ENCODE peak calls at places on chromosome 15, in eight cellular contexts. One of them, this sample, is unnamed.

GRCh38 chr15:55281517-55282227 is 7.9 kb downstream of the RAB27A start:
- DNase-seq in fibroblast of lung: no peak
- DNase-seq in right atrium auricular region: no peak
- DNase-seq in psoas muscle: no peak
- DNase-seq in foreskin fibroblast: no peak
- DNase-seq in ovary: no peak
- DNase-seq in activated B cell treated with CpG ODN at 0.5 μM for 24 hours: no peak
- DNase-seq in body of pancreas: no peak
- DNase-seq in this sample: no peak

GRCh38 chr15:25375557-25375956 is 63.3 kb downstream of the UBE3A start:
- DNase-seq in fibroblast of lung: peak; percentile 31
- DNase-seq in right atrium auricular region: no peak
- DNase-seq in psoas muscle: no peak
- DNase-seq in foreskin fibroblast: no peak
- DNase-seq in ovary: no peak
- DNase-seq in activated B cell treated with CpG ODN at 0.5 μM for 24 hours: no peak
- DNase-seq in body of pancreas: no peak
- DNase-seq in this sample: no peak

GRCh38 chr15:25734680-25735355 is 128.3 kb downstream of the ATP10A start:
- DNase-seq in fibroblast of lung: no peak
- DNase-seq in right atrium auricular region: no peak
- DNase-seq in psoas muscle: no peak
- DNase-seq in foreskin fibroblast: no peak
- DNase-seq in ovary: no peak
- DNase-seq in activated B cell treated with CpG ODN at 0.5 μM for 24 hours: no peak
- DNase-seq in body of pancreas: no peak
- DNase-seq in this sample: no peak

GRCh38 chr15:28873585-28874139 is 12.1 kb upstream of the APBA2 start:
- DNase-seq in fibroblast of lung: no peak
- DNase-seq in right atrium auricular region: no peak
- DNase-seq in psoas muscle: no peak
- DNase-seq in foreskin fibroblast: no peak
- DNase-seq in ovary: no peak
- DNase-seq in activated B cell treated with CpG ODN at 0.5 μM for 24 hours: no peak
- DNase-seq in body of pancreas: peak; percentile 77
- DNase-seq in this sample: no peak

GRCh38 chr15:99961011-99961441 is 227.8 kb upstream of the LYSMD4 start:
- DNase-seq in fibroblast of lung: no peak
- DNase-seq in right atrium auricular region: peak; percentile 70
- DNase-seq in psoas muscle: no peak
- DNase-seq in foreskin fibroblast: no peak
- DNase-seq in ovary: no peak
- DNase-seq in activated B cell treated with CpG ODN at 0.5 μM for 24 hours: no peak
- DNase-seq in body of pancreas: peak; percentile 41
- DNase-seq in this sample: peak; percentile 7

GRCh38 chr15:65970937-65971740 is 101.8 kb downstream of the RAB11A start:
- DNase-seq in fibroblast of lung: peak; percentile 19
- DNase-seq in right atrium auricular region: no peak
- DNase-seq in psoas muscle: no peak
- DNase-seq in foreskin fibroblast: no peak
- DNase-seq in ovary: no peak
- DNase-seq in activated B cell treated with CpG ODN at 0.5 μM for 24 hours: no peak
- DNase-seq in body of pancreas: no peak
- DNase-seq in this sample: no peak

GRCh38 chr15:78838480-78838879 is 27.2 kb upstream of the ADAMTS7 start:
- DNase-seq in fibroblast of lung: peak; percentile 24
- DNase-seq in right atrium auricular region: no peak
- DNase-seq in psoas muscle: peak; percentile 37
- DNase-seq in foreskin fibroblast: no peak
- DNase-seq in ovary: no peak
- DNase-seq in activated B cell treated with CpG ODN at 0.5 μM for 24 hours: no peak
- DNase-seq in body of pancreas: no peak
- DNase-seq in this sample: no peak

GRCh38 chr15:50905055-50905454 is 3.4 kb upstream of the AP4E1 start:
- DNase-seq in fibroblast of lung: no peak
- DNase-seq in right atrium auricular region: no peak
- DNase-seq in psoas muscle: no peak
- DNase-seq in foreskin fibroblast: no peak
- DNase-seq in ovary: no peak
- DNase-seq in activated B cell treated with CpG ODN at 0.5 μM for 24 hours: no peak
- DNase-seq in body of pancreas: no peak
- DNase-seq in this sample: no peak

GRCh38 chr15:29299784-29300183 is 30.2 kb upstream of the NSMCE3 start:
- DNase-seq in fibroblast of lung: no peak
- DNase-seq in right atrium auricular region: no peak
- DNase-seq in psoas muscle: no peak
- DNase-seq in foreskin fibroblast: no peak
- DNase-seq in ovary: no peak
- DNase-seq in activated B cell treated with CpG ODN at 0.5 μM for 24 hours: no peak
- DNase-seq in body of pancreas: no peak
- DNase-seq in this sample: no peak

GRCh38 chr15:92636950-92637481 is 18.6 kb downstream of the FAM174B start:
- DNase-seq in fibroblast of lung: no peak
- DNase-seq in right atrium auricular region: no peak
- DNase-seq in psoas muscle: no peak
- DNase-seq in foreskin fibroblast: no peak
- DNase-seq in ovary: no peak
- DNase-seq in activated B cell treated with CpG ODN at 0.5 μM for 24 hours: no peak
- DNase-seq in body of pancreas: peak; percentile 97
- DNase-seq in this sample: no peak

GRCh38 chr15:52259503-52259902 is 36.1 kb downstream of the MYO5C start:
- DNase-seq in fibroblast of lung: no peak
- DNase-seq in right atrium auricular region: no peak
- DNase-seq in psoas muscle: no peak
- DNase-seq in foreskin fibroblast: no peak
- DNase-seq in ovary: no peak
- DNase-seq in activated B cell treated with CpG ODN at 0.5 μM for 24 hours: no peak
- DNase-seq in body of pancreas: no peak
- DNase-seq in this sample: no peak

DNA sequence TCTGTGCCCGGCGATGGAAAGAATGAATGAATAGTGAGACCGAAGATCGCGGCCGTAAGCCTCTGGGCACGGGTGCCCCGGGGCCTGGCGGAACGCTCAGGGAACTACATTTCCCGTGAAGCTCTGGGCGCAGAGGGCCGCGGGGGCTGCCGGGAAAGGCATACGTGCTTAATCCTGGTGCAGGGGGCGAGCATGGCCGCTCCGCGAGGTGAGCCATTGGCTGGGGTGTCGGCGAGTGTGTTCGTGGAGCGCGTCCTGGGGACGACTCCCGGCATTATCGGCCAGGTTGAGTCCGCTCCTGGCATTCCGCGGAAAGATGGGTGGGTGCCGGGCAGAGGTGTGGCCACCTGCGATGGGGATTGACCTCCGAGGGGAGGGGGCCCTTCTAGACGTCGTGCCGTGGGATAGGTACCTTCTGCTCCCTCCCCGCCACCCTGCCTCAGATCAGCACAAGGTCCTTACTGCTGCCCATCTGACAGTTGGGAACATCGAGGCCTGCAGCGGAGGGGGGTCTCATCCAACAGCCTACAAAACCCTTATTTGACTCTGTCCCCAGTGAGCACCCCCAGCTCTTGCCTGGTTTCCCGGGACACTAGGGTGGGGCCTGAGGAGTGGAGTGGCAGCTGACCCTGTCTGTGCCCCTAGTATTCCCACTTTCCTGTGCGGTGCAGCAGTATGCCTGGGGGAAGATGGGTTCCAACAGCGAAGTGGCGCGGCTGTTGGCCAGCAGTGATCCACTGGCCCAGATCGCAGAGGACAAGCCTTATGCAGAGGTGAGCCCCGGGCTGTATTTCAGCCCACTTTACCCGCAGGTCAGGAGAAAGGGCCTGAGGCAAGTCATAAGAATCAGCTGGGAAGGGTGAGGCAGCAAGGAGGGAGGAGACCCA is at the start of gene MPI:
- DNase-seq in fibroblast of lung: peak; percentile 74
- DNase-seq in right atrium auricular region: peak; percentile 89
- DNase-seq in psoas muscle: peak; percentile 86
- DNase-seq in foreskin fibroblast: peak; percentile 77
- DNase-seq in ovary: peak; percentile 84
- DNase-seq in activated B cell treated with CpG ODN at 0.5 μM for 24 hours: peak; percentile 79
- DNase-seq in body of pancreas: peak; percentile 84
- DNase-seq in this sample: peak; percentile 75
- TF ChIP-seq CTCF in fibroblast of lung: no peak
- TF ChIP-seq CTCF in right atrium auricular region: peak; percentile 45
- TF ChIP-seq CTCF in psoas muscle: peak; percentile 6
- TF ChIP-seq CTCF in foreskin fibroblast: no peak
- TF ChIP-seq CTCF in ovary: no peak
- TF ChIP-seq CTCF in activated B cell treated with CpG ODN at 0.5 μM for 24 hours: no peak
- TF ChIP-seq CTCF in body of pancreas: peak; percentile 18
- TF ChIP-seq CTCF in this sample: no peak

GRCh38 chr15:74815121-74815933 is 2.7 kb downstream of the LMAN1L start:
- DNase-seq in fibroblast of lung: no peak
- DNase-seq in right atrium auricular region: no peak
- DNase-seq in psoas muscle: no peak
- DNase-seq in foreskin fibroblast: no peak
- DNase-seq in ovary: no peak
- DNase-seq in activated B cell treated with CpG ODN at 0.5 μM for 24 hours: no peak
- DNase-seq in body of pancreas: peak; percentile 81
- DNase-seq in this sample: no peak

GRCh38 chr15:74816624-74817369 is 4.2 kb downstream of the LMAN1L start:
- DNase-seq in fibroblast of lung: no peak
- DNase-seq in right atrium auricular region: no peak
- DNase-seq in psoas muscle: no peak
- DNase-seq in foreskin fibroblast: no peak
- DNase-seq in ovary: no peak
- DNase-seq in activated B cell treated with CpG ODN at 0.5 μM for 24 hours: no peak
- DNase-seq in body of pancreas: no peak
- DNase-seq in this sample: no peak

GRCh38 chr15:74815961-74816360 is 3.3 kb downstream of the LMAN1L start:
- DNase-seq in fibroblast of lung: no peak
- DNase-seq in right atrium auricular region: no peak
- DNase-seq in psoas muscle: no peak
- DNase-seq in foreskin fibroblast: no peak
- DNase-seq in ovary: no peak
- DNase-seq in activated B cell treated with CpG ODN at 0.5 μM for 24 hours: no peak
- DNase-seq in body of pancreas: no peak
- DNase-seq in this sample: no peak

GRCh38 chr15:74820056-74820455 is 6.4 kb upstream of the CPLX3 start:
- DNase-seq in fibroblast of lung: no peak
- DNase-seq in right atrium auricular region: no peak
- DNase-seq in psoas muscle: no peak
- DNase-seq in foreskin fibroblast: no peak
- DNase-seq in ovary: no peak
- DNase-seq in activated B cell treated with CpG ODN at 0.5 μM for 24 hours: no peak
- DNase-seq in body of pancreas: no peak
- DNase-seq in this sample: no peak

DNA sequence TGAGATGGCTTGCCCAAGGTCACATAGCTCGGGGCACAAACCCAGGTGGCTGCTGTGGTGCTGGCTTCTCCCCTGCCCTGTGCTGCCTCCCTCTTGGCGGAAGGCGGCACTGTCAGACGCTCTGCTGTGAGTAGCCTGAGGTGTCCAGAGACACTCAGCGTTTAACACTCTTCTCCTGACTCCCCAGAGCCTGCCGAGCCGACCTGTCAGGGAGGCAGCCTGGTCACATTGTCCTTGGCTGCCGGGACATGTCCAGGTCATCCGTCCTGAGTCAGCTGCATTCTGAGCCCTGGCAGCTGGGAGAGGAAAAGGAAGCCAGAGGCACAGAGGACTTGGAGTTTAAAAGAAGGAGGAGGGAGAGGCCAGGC is 4.7 kb downstream of the LMAN1L start:
- DNase-seq in fibroblast of lung: no peak
- DNase-seq in right atrium auricular region: no peak
- DNase-seq in psoas muscle: peak; percentile 54
- DNase-seq in foreskin fibroblast: no peak
- DNase-seq in ovary: no peak
- DNase-seq in activated B cell treated with CpG ODN at 0.5 μM for 24 hours: no peak
- DNase-seq in body of pancreas: peak; percentile 45
- DNase-seq in this sample: no peak
- TF ChIP-seq CTCF in fibroblast of lung: no peak
- TF ChIP-seq CTCF in right atrium auricular region: peak; percentile 56
- TF ChIP-seq CTCF in psoas muscle: peak; percentile 35
- TF ChIP-seq CTCF in foreskin fibroblast: peak; percentile 8
- TF ChIP-seq CTCF in ovary: no peak
- TF ChIP-seq CTCF in activated B cell treated with CpG ODN at 0.5 μM for 24 hours: no peak
- TF ChIP-seq CTCF in body of pancreas: peak; percentile 19
- TF ChIP-seq CTCF in this sample: no peak

GRCh38 chr15:101540480-101541239 is 51.2 kb upstream of the PCSK6 start:
- DNase-seq in fibroblast of lung: no peak
- DNase-seq in right atrium auricular region: no peak
- DNase-seq in psoas muscle: no peak
- DNase-seq in foreskin fibroblast: no peak
- DNase-seq in ovary: no peak
- DNase-seq in activated B cell treated with CpG ODN at 0.5 μM for 24 hours: no peak
- DNase-seq in body of pancreas: no peak
- DNase-seq in this sample: no peak
- TF ChIP-seq CTCF in fibroblast of lung: no peak
- TF ChIP-seq CTCF in right atrium auricular region: peak; percentile 32
- TF ChIP-seq CTCF in psoas muscle: no peak
- TF ChIP-seq CTCF in foreskin fibroblast: no peak
- TF ChIP-seq CTCF in ovary: no peak
- TF ChIP-seq CTCF in activated B cell treated with CpG ODN at 0.5 μM for 24 hours: no peak
- TF ChIP-seq CTCF in body of pancreas: no peak
- TF ChIP-seq CTCF in this sample: no peak

DNA sequence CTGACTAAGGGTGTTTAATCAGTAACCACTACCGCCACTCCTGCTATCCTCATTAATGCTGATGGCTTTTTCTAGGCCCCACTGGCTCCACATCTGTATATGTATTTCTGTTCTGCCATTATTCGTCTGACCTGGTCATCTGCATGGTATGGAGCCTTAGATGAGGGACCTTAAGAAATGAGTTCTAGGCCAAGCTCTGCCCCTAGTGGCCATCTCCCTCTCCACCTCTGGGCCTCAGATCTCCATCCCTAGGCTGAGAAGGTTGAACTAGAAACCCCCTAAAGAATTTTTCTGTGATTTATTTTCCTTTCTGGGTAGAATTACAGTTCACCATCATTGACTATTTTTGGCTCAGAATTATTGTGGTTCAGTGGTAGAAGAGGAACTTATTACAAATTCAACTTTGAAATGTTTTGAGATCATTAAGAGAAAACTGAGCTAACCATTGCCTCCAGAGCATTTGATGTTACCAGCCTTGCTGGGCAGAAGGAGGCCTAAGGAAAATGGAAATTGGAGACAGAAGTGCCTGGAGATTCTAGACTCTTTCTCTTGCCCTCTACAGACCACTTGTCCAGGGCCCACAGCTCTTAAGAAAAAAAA is 325.2 kb upstream of the NR2E3 start:
- DNase-seq in fibroblast of lung: no peak
- DNase-seq in right atrium auricular region: no peak
- DNase-seq in psoas muscle: no peak
- DNase-seq in foreskin fibroblast: no peak
- DNase-seq in ovary: no peak
- DNase-seq in activated B cell treated with CpG ODN at 0.5 μM for 24 hours: no peak
- DNase-seq in body of pancreas: no peak
- DNase-seq in this sample: no peak
- TF ChIP-seq CTCF in fibroblast of lung: peak; percentile 9
- TF ChIP-seq CTCF in right atrium auricular region: peak; percentile 34
- TF ChIP-seq CTCF in psoas muscle: peak; percentile 17
- TF ChIP-seq CTCF in foreskin fibroblast: peak; percentile 32
- TF ChIP-seq CTCF in ovary: no peak
- TF ChIP-seq CTCF in activated B cell treated with CpG ODN at 0.5 μM for 24 hours: no peak
- TF ChIP-seq CTCF in body of pancreas: no peak
- TF ChIP-seq CTCF in this sample: no peak